ENCODE peak calls at places on chromosomes 13 and 19, in seven cellular contexts. One of them, this sample, is unnamed.

GRCh38 chr13:28204690-28205443 is 66.5 kb downstream of the PAN3 start:
- DNase-seq in effector memory CD4-positive, alpha-beta T cell: no peak
- DNase-seq in LNCaP clone FGC: no peak
- DNase-seq in kidney: no peak
- DNase-seq in neural progenitor cell: no peak
- DNase-seq in mesenchymal stem cell: no peak
- DNase-seq in lung: no peak
- DNase-seq in this sample: no peak

GRCh38 chr13:111861766-111862366 is 205.1 kb upstream of the SOX1 start:
- DNase-seq in effector memory CD4-positive, alpha-beta T cell: no peak
- DNase-seq in LNCaP clone FGC: no peak
- DNase-seq in kidney: no peak
- DNase-seq in neural progenitor cell: no peak
- DNase-seq in mesenchymal stem cell: no peak
- DNase-seq in lung: no peak
- DNase-seq in this sample: peak

GRCh38 chr13:99033814-99034213 is 56.0 kb upstream of the DOCK9 start:
- DNase-seq in effector memory CD4-positive, alpha-beta T cell: no peak
- DNase-seq in LNCaP clone FGC: no peak
- DNase-seq in kidney: no peak
- DNase-seq in neural progenitor cell: peak
- DNase-seq in mesenchymal stem cell: peak
- DNase-seq in lung: no peak
- DNase-seq in this sample: peak

GRCh38 chr13:41709511-41709910 is 251.4 kb downstream of the VWA8 start:
- DNase-seq in effector memory CD4-positive, alpha-beta T cell: no peak
- DNase-seq in LNCaP clone FGC: no peak
- DNase-seq in kidney: no peak
- DNase-seq in neural progenitor cell: no peak
- DNase-seq in mesenchymal stem cell: no peak
- DNase-seq in lung: no peak
- DNase-seq in this sample: no peak

GRCh38 chr19:33110201-33110910 is 21.6 kb upstream of the WDR88 start:
- DNase-seq in effector memory CD4-positive, alpha-beta T cell: no peak
- DNase-seq in LNCaP clone FGC: no peak
- DNase-seq in kidney: no peak
- DNase-seq in neural progenitor cell: no peak
- DNase-seq in mesenchymal stem cell: no peak
- DNase-seq in lung: no peak
- DNase-seq in this sample: no peak

GRCh38 chr19:56538254-56538760 is 441 bp upstream of the ZFP28 start:
- DNase-seq in effector memory CD4-positive, alpha-beta T cell: peak
- DNase-seq in LNCaP clone FGC: peak
- DNase-seq in kidney: peak
- DNase-seq in neural progenitor cell: peak
- DNase-seq in mesenchymal stem cell: peak
- DNase-seq in lung: peak
- DNase-seq in this sample: peak

GRCh38 chr19:48330012-48330681 is 4.8 kb downstream of the EMP3 start:
- DNase-seq in effector memory CD4-positive, alpha-beta T cell: peak
- DNase-seq in LNCaP clone FGC: no peak
- DNase-seq in kidney: peak
- DNase-seq in neural progenitor cell: peak
- DNase-seq in mesenchymal stem cell: peak
- DNase-seq in lung: peak
- DNase-seq in this sample: peak

GRCh38 chr19:40802300-40803169 is 3.5 kb downstream of the EGLN2 start:
- DNase-seq in effector memory CD4-positive, alpha-beta T cell: no peak
- DNase-seq in LNCaP clone FGC: no peak
- DNase-seq in kidney: no peak
- DNase-seq in neural progenitor cell: no peak
- DNase-seq in mesenchymal stem cell: no peak
- DNase-seq in lung: no peak
- DNase-seq in this sample: peak

GRCh38 chr19:58228584-58229254 is at the start of gene ZNF544:
- DNase-seq in effector memory CD4-positive, alpha-beta T cell: peak
- DNase-seq in LNCaP clone FGC: peak
- DNase-seq in kidney: peak
- DNase-seq in neural progenitor cell: peak
- DNase-seq in mesenchymal stem cell: peak
- DNase-seq in lung: peak
- DNase-seq in this sample: peak

GRCh38 chr19:23698711-23699520 is 11.9 kb upstream of the ZNF675 start:
- DNase-seq in effector memory CD4-positive, alpha-beta T cell: no peak
- DNase-seq in LNCaP clone FGC: no peak
- DNase-seq in kidney: no peak
- DNase-seq in neural progenitor cell: no peak
- DNase-seq in mesenchymal stem cell: no peak
- DNase-seq in lung: no peak
- DNase-seq in this sample: no peak

GRCh38 chr13:76622336-76623045 is 263.7 kb downstream of the KCTD12 start:
- DNase-seq in effector memory CD4-positive, alpha-beta T cell: no peak
- DNase-seq in LNCaP clone FGC: no peak
- DNase-seq in kidney: no peak
- DNase-seq in neural progenitor cell: peak
- DNase-seq in mesenchymal stem cell: no peak
- DNase-seq in lung: no peak
- DNase-seq in this sample: no peak

GRCh38 chr13:68176486-68176885 is 946.4 kb upstream of the PCDH9 start:
- DNase-seq in effector memory CD4-positive, alpha-beta T cell: no peak
- DNase-seq in LNCaP clone FGC: no peak
- DNase-seq in kidney: no peak
- DNase-seq in neural progenitor cell: no peak
- DNase-seq in mesenchymal stem cell: peak
- DNase-seq in lung: no peak
- DNase-seq in this sample: no peak

GRCh38 chr13:93029536-93029935 is 197.1 kb upstream of the GPC6 start:
- DNase-seq in effector memory CD4-positive, alpha-beta T cell: no peak
- DNase-seq in LNCaP clone FGC: no peak
- DNase-seq in kidney: no peak
- DNase-seq in neural progenitor cell: no peak
- DNase-seq in mesenchymal stem cell: no peak
- DNase-seq in lung: no peak
- DNase-seq in this sample: no peak

GRCh38 chr19:47582320-47582909 is 9.5 kb upstream of the ZNF541 start:
- DNase-seq in effector memory CD4-positive, alpha-beta T cell: no peak
- DNase-seq in LNCaP clone FGC: no peak
- DNase-seq in kidney: no peak
- DNase-seq in neural progenitor cell: no peak
- DNase-seq in mesenchymal stem cell: peak
- DNase-seq in lung: no peak
- DNase-seq in this sample: no peak

GRCh38 chr13:43730642-43731041 is 56.1 kb downstream of the ENOX1 start:
- DNase-seq in effector memory CD4-positive, alpha-beta T cell: no peak
- DNase-seq in LNCaP clone FGC: no peak
- DNase-seq in kidney: peak
- DNase-seq in neural progenitor cell: no peak
- DNase-seq in mesenchymal stem cell: peak
- DNase-seq in lung: no peak
- DNase-seq in this sample: no peak

GRCh38 chr13:76992548-76993001 is 694 bp downstream of the CLN5 start:
- DNase-seq in effector memory CD4-positive, alpha-beta T cell: no peak
- DNase-seq in LNCaP clone FGC: no peak
- DNase-seq in kidney: peak
- DNase-seq in neural progenitor cell: peak
- DNase-seq in mesenchymal stem cell: peak
- DNase-seq in lung: no peak
- DNase-seq in this sample: peak

GRCh38 chr19:15101479-15102082 is 5.6 kb upstream of the SYDE1 start:
- DNase-seq in effector memory CD4-positive, alpha-beta T cell: no peak
- DNase-seq in LNCaP clone FGC: no peak
- DNase-seq in kidney: no peak
- DNase-seq in neural progenitor cell: peak
- DNase-seq in mesenchymal stem cell: peak
- DNase-seq in lung: no peak
- DNase-seq in this sample: peak

GRCh38 chr19:45276284-45276687 is 25.2 kb downstream of the MARK4 start:
- DNase-seq in effector memory CD4-positive, alpha-beta T cell: no peak
- DNase-seq in LNCaP clone FGC: no peak
- DNase-seq in kidney: no peak
- DNase-seq in neural progenitor cell: no peak
- DNase-seq in mesenchymal stem cell: no peak
- DNase-seq in lung: no peak
- DNase-seq in this sample: no peak

GRCh38 chr19:31905980-31906948 is 439.1 kb upstream of the ZNF507 start:
- DNase-seq in effector memory CD4-positive, alpha-beta T cell: no peak
- DNase-seq in LNCaP clone FGC: no peak
- DNase-seq in kidney: peak
- DNase-seq in neural progenitor cell: no peak
- DNase-seq in mesenchymal stem cell: peak
- DNase-seq in lung: peak
- DNase-seq in this sample: no peak

GRCh38 chr13:114067886-114068722 is 64.3 kb downstream of the RASA3 start:
- DNase-seq in effector memory CD4-positive, alpha-beta T cell: no peak
- DNase-seq in LNCaP clone FGC: no peak
- DNase-seq in kidney: peak
- DNase-seq in neural progenitor cell: no peak
- DNase-seq in mesenchymal stem cell: no peak
- DNase-seq in lung: no peak
- DNase-seq in this sample: peak

GRCh38 chr13:46111151-46111550 is 6.3 kb upstream of the CPB2 start:
- DNase-seq in effector memory CD4-positive, alpha-beta T cell: no peak
- DNase-seq in LNCaP clone FGC: no peak
- DNase-seq in kidney: no peak
- DNase-seq in neural progenitor cell: no peak
- DNase-seq in mesenchymal stem cell: no peak
- DNase-seq in lung: no peak
- DNase-seq in this sample: no peak

GRCh38 chr19:1254530-1255185 is 6.3 kb downstream of the MIDN start:
- DNase-seq in effector memory CD4-positive, alpha-beta T cell: no peak
- DNase-seq in LNCaP clone FGC: no peak
- DNase-seq in kidney: no peak
- DNase-seq in neural progenitor cell: no peak
- DNase-seq in mesenchymal stem cell: no peak
- DNase-seq in lung: no peak
- DNase-seq in this sample: no peak

GRCh38 chr19:1252818-1253513 is 4.6 kb downstream of the MIDN start:
- DNase-seq in effector memory CD4-positive, alpha-beta T cell: peak
- DNase-seq in LNCaP clone FGC: no peak
- DNase-seq in kidney: peak
- DNase-seq in neural progenitor cell: no peak
- DNase-seq in mesenchymal stem cell: peak
- DNase-seq in lung: peak
- DNase-seq in this sample: peak

GRCh38 chr19:1252221-1252817 is 3.9 kb downstream of the MIDN start:
- DNase-seq in effector memory CD4-positive, alpha-beta T cell: peak
- DNase-seq in LNCaP clone FGC: no peak
- DNase-seq in kidney: peak
- DNase-seq in neural progenitor cell: no peak
- DNase-seq in mesenchymal stem cell: peak
- DNase-seq in lung: peak
- DNase-seq in this sample: peak

GRCh38 chr19:1254081-1254527 is 5.7 kb downstream of the MIDN start:
- DNase-seq in effector memory CD4-positive, alpha-beta T cell: no peak
- DNase-seq in LNCaP clone FGC: no peak
- DNase-seq in kidney: peak
- DNase-seq in neural progenitor cell: no peak
- DNase-seq in mesenchymal stem cell: no peak
- DNase-seq in lung: no peak
- DNase-seq in this sample: no peak

GRCh38 chr19:1253514-1254080 is 5.2 kb downstream of the MIDN start:
- DNase-seq in effector memory CD4-positive, alpha-beta T cell: no peak
- DNase-seq in LNCaP clone FGC: no peak
- DNase-seq in kidney: peak
- DNase-seq in neural progenitor cell: no peak
- DNase-seq in mesenchymal stem cell: no peak
- DNase-seq in lung: no peak
- DNase-seq in this sample: no peak
- H3K4me3 ChIP-seq in effector memory CD4-positive, alpha-beta T cell: peak
- H3K4me3 ChIP-seq in LNCaP clone FGC: peak
- H3K4me3 ChIP-seq in kidney: no peak
- H3K4me3 ChIP-seq in neural progenitor cell: no peak
- H3K4me3 ChIP-seq in mesenchymal stem cell: peak
- H3K4me3 ChIP-seq in lung: peak
- H3K4me3 ChIP-seq in this sample: no peak

GRCh38 chr19:50356691-50357177 is 8.7 kb downstream of the NAPSA start:
- DNase-seq in effector memory CD4-positive, alpha-beta T cell: no peak
- DNase-seq in LNCaP clone FGC: no peak
- DNase-seq in kidney: no peak
- DNase-seq in neural progenitor cell: no peak
- DNase-seq in mesenchymal stem cell: no peak
- DNase-seq in lung: no peak
- DNase-seq in this sample: no peak
- H3K4me3 ChIP-seq in effector memory CD4-positive, alpha-beta T cell: peak
- H3K4me3 ChIP-seq in LNCaP clone FGC: no peak
- H3K4me3 ChIP-seq in kidney: no peak
- H3K4me3 ChIP-seq in neural progenitor cell: no peak
- H3K4me3 ChIP-seq in mesenchymal stem cell: peak
- H3K4me3 ChIP-seq in lung: no peak
- H3K4me3 ChIP-seq in this sample: no peak

GRCh38 chr19:5951338-5951861 is 26.5 kb downstream of the RANBP3 start:
- DNase-seq in effector memory CD4-positive, alpha-beta T cell: no peak
- DNase-seq in LNCaP clone FGC: no peak
- DNase-seq in kidney: peak
- DNase-seq in neural progenitor cell: peak
- DNase-seq in mesenchymal stem cell: no peak
- DNase-seq in lung: no peak
- DNase-seq in this sample: no peak
- H3K4me3 ChIP-seq in effector memory CD4-positive, alpha-beta T cell: no peak
- H3K4me3 ChIP-seq in LNCaP clone FGC: no peak
- H3K4me3 ChIP-seq in kidney: no peak
- H3K4me3 ChIP-seq in neural progenitor cell: peak
- H3K4me3 ChIP-seq in mesenchymal stem cell: no peak
- H3K4me3 ChIP-seq in lung: no peak
- H3K4me3 ChIP-seq in this sample: no peak

GRCh38 chr19:9914315-9915207 is 21.8 kb downstream of the OLFM2 start:
- DNase-seq in effector memory CD4-positive, alpha-beta T cell: peak
- DNase-seq in LNCaP clone FGC: no peak
- DNase-seq in kidney: peak
- DNase-seq in neural progenitor cell: peak
- DNase-seq in mesenchymal stem cell: peak
- DNase-seq in lung: peak
- DNase-seq in this sample: peak

GRCh38 chr19:9911524-9911923 is 24.8 kb downstream of the OLFM2 start:
- DNase-seq in effector memory CD4-positive, alpha-beta T cell: no peak
- DNase-seq in LNCaP clone FGC: no peak
- DNase-seq in kidney: no peak
- DNase-seq in neural progenitor cell: no peak
- DNase-seq in mesenchymal stem cell: no peak
- DNase-seq in lung: no peak
- DNase-seq in this sample: no peak

GRCh38 chr19:9912551-9913236 is 23.6 kb downstream of the OLFM2 start:
- DNase-seq in effector memory CD4-positive, alpha-beta T cell: no peak
- DNase-seq in LNCaP clone FGC: no peak
- DNase-seq in kidney: no peak
- DNase-seq in neural progenitor cell: no peak
- DNase-seq in mesenchymal stem cell: no peak
- DNase-seq in lung: no peak
- DNase-seq in this sample: no peak

GRCh38 chr19:9913237-9914000 is 22.9 kb downstream of the OLFM2 start:
- DNase-seq in effector memory CD4-positive, alpha-beta T cell: no peak
- DNase-seq in LNCaP clone FGC: no peak
- DNase-seq in kidney: peak
- DNase-seq in neural progenitor cell: peak
- DNase-seq in mesenchymal stem cell: peak
- DNase-seq in lung: no peak
- DNase-seq in this sample: no peak

DNA sequence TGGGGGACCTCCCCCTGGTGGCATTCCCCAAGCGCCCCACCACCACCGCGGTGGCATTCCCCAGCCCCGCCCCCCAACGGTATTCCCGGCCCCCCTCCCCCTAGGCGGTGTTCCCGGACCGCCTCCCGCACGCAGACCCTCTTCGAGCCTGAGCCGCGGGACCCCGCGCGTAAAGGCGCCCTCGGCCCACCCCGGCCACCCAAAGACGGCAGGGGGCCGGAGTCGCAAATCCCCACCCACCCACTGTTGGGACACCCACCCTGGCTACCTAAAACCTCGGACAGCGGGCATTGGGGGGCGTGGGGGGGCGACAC is 22.4 kb downstream of the OLFM2 start:
- DNase-seq in effector memory CD4-positive, alpha-beta T cell: no peak
- DNase-seq in LNCaP clone FGC: no peak
- DNase-seq in kidney: peak
- DNase-seq in neural progenitor cell: peak
- DNase-seq in mesenchymal stem cell: no peak
- DNase-seq in lung: no peak
- DNase-seq in this sample: no peak
- H3K4me3 ChIP-seq in effector memory CD4-positive, alpha-beta T cell: peak
- H3K4me3 ChIP-seq in LNCaP clone FGC: peak
- H3K4me3 ChIP-seq in kidney: no peak
- H3K4me3 ChIP-seq in neural progenitor cell: peak
- H3K4me3 ChIP-seq in mesenchymal stem cell: peak
- H3K4me3 ChIP-seq in lung: peak
- H3K4me3 ChIP-seq in this sample: no peak

This sample was measured in NB4.